ENCODE peak calls at places on chromosomes 11 and 22, in nine cellular contexts. One of them, this sample, is unnamed. For H3K9me3, the result is how much of the 10 kb centered on the place peaks cover.

GRCh38 chr11:79419120-79419519 is 21.7 kb downstream of the TENM4 start:
- DNase-seq in sigmoid colon: no peak
- DNase-seq in suprapubic skin: no peak
- DNase-seq in spleen: no peak
- DNase-seq in breast epithelium: no peak
- DNase-seq in SK-N-SH: no peak
- DNase-seq in GM12878: no peak
- DNase-seq in transverse colon: peak
- DNase-seq in stomach: peak
- DNase-seq in this sample: no peak

GRCh38 chr11:118436639-118437045 is 350 bp downstream of the KMT2A start:
- DNase-seq in sigmoid colon: peak
- DNase-seq in suprapubic skin: no peak
- DNase-seq in spleen: peak
- DNase-seq in breast epithelium: no peak
- DNase-seq in SK-N-SH: no peak
- DNase-seq in GM12878: no peak
- DNase-seq in transverse colon: peak
- DNase-seq in stomach: no peak
- DNase-seq in this sample: no peak

GRCh38 chr11:66727883-66728759 is 895 bp downstream of the SPTBN2 start:
- DNase-seq in sigmoid colon: peak
- DNase-seq in suprapubic skin: no peak
- DNase-seq in spleen: no peak
- DNase-seq in breast epithelium: no peak
- DNase-seq in SK-N-SH: peak
- DNase-seq in GM12878: no peak
- DNase-seq in transverse colon: peak
- DNase-seq in stomach: no peak
- DNase-seq in this sample: no peak

GRCh38 chr11:104146943-104147342 is 17.0 kb downstream of the PDGFD start:
- DNase-seq in sigmoid colon: no peak
- DNase-seq in suprapubic skin: no peak
- DNase-seq in spleen: no peak
- DNase-seq in breast epithelium: no peak
- DNase-seq in SK-N-SH: no peak
- DNase-seq in GM12878: no peak
- DNase-seq in transverse colon: no peak
- DNase-seq in stomach: no peak
- DNase-seq in this sample: no peak

GRCh38 chr11:43399983-43400630 is 41.4 kb downstream of the TTC17 start:
- DNase-seq in sigmoid colon: no peak
- DNase-seq in suprapubic skin: no peak
- DNase-seq in spleen: no peak
- DNase-seq in breast epithelium: no peak
- DNase-seq in SK-N-SH: no peak
- DNase-seq in GM12878: no peak
- DNase-seq in transverse colon: no peak
- DNase-seq in stomach: no peak
- DNase-seq in this sample: no peak

GRCh38 chr22:36311386-36312085 is 58.6 kb downstream of the APOL1 start:
- DNase-seq in sigmoid colon: no peak
- DNase-seq in suprapubic skin: no peak
- DNase-seq in spleen: no peak
- DNase-seq in breast epithelium: no peak
- DNase-seq in SK-N-SH: no peak
- DNase-seq in GM12878: no peak
- DNase-seq in transverse colon: no peak
- DNase-seq in stomach: no peak
- DNase-seq in this sample: no peak

GRCh38 chr22:20561882-20562281 is 54.5 kb downstream of the MED15 start:
- DNase-seq in sigmoid colon: peak
- DNase-seq in suprapubic skin: no peak
- DNase-seq in spleen: no peak
- DNase-seq in breast epithelium: no peak
- DNase-seq in SK-N-SH: no peak
- DNase-seq in GM12878: no peak
- DNase-seq in transverse colon: no peak
- DNase-seq in stomach: no peak
- DNase-seq in this sample: no peak

GRCh38 chr11:45771942-45772522 is 32.9 kb upstream of the SLC35C1 start:
- DNase-seq in sigmoid colon: peak
- DNase-seq in suprapubic skin: peak
- DNase-seq in spleen: peak
- DNase-seq in breast epithelium: peak
- DNase-seq in SK-N-SH: peak
- DNase-seq in GM12878: no peak
- DNase-seq in transverse colon: peak
- DNase-seq in stomach: peak
- DNase-seq in this sample: peak

GRCh38 chr11:65810046-65810868 is 23.4 kb downstream of the OVOL1 start:
- DNase-seq in sigmoid colon: no peak
- DNase-seq in suprapubic skin: no peak
- DNase-seq in spleen: no peak
- DNase-seq in breast epithelium: no peak
- DNase-seq in SK-N-SH: no peak
- DNase-seq in GM12878: no peak
- DNase-seq in transverse colon: no peak
- DNase-seq in stomach: no peak
- DNase-seq in this sample: no peak

GRCh38 chr11:10392680-10393079 is 62.4 kb upstream of the AMPD3 start:
- DNase-seq in sigmoid colon: no peak
- DNase-seq in suprapubic skin: no peak
- DNase-seq in spleen: no peak
- DNase-seq in breast epithelium: no peak
- DNase-seq in SK-N-SH: no peak
- DNase-seq in GM12878: no peak
- DNase-seq in transverse colon: no peak
- DNase-seq in stomach: no peak
- DNase-seq in this sample: no peak

GRCh38 chr11:99901175-99901574 is 785.9 kb upstream of the ARHGAP42 start:
- DNase-seq in sigmoid colon: no peak
- DNase-seq in suprapubic skin: no peak
- DNase-seq in spleen: no peak
- DNase-seq in breast epithelium: no peak
- DNase-seq in SK-N-SH: no peak
- DNase-seq in GM12878: no peak
- DNase-seq in transverse colon: no peak
- DNase-seq in stomach: no peak
- DNase-seq in this sample: no peak

GRCh38 chr22:42174062-42174461 is 43.5 kb upstream of the CYP2D6 start:
- DNase-seq in sigmoid colon: no peak
- DNase-seq in suprapubic skin: no peak
- DNase-seq in spleen: no peak
- DNase-seq in breast epithelium: no peak
- DNase-seq in SK-N-SH: no peak
- DNase-seq in GM12878: no peak
- DNase-seq in transverse colon: no peak
- DNase-seq in stomach: no peak
- DNase-seq in this sample: no peak

GRCh38 chr22:37525746-37526350 is 6.6 kb upstream of the CARD10 start:
- DNase-seq in sigmoid colon: no peak
- DNase-seq in suprapubic skin: no peak
- DNase-seq in spleen: no peak
- DNase-seq in breast epithelium: no peak
- DNase-seq in SK-N-SH: peak
- DNase-seq in GM12878: no peak
- DNase-seq in transverse colon: no peak
- DNase-seq in stomach: no peak
- DNase-seq in this sample: no peak

GRCh38 chr11:2792376-2793250 is 92.8 kb upstream of the KCNQ1OT1 start:
- DNase-seq in sigmoid colon: peak
- DNase-seq in suprapubic skin: peak
- DNase-seq in spleen: peak
- DNase-seq in breast epithelium: no peak
- DNase-seq in SK-N-SH: no peak
- DNase-seq in GM12878: no peak
- DNase-seq in transverse colon: peak
- DNase-seq in stomach: peak
- DNase-seq in this sample: no peak

GRCh38 chr11:102527041-102527440 is 3.5 kb downstream of the MMP7 start:
- DNase-seq in sigmoid colon: no peak
- DNase-seq in suprapubic skin: no peak
- DNase-seq in spleen: no peak
- DNase-seq in breast epithelium: no peak
- DNase-seq in SK-N-SH: no peak
- DNase-seq in GM12878: no peak
- DNase-seq in transverse colon: no peak
- DNase-seq in stomach: no peak
- DNase-seq in this sample: no peak

GRCh38 chr11:37973926-37974325 is 1375.9 kb upstream of the RAG2 start:
- DNase-seq in sigmoid colon: no peak
- DNase-seq in suprapubic skin: no peak
- DNase-seq in spleen: no peak
- DNase-seq in breast epithelium: no peak
- DNase-seq in SK-N-SH: no peak
- DNase-seq in GM12878: no peak
- DNase-seq in transverse colon: no peak
- DNase-seq in stomach: no peak
- DNase-seq in this sample: no peak

DNA sequence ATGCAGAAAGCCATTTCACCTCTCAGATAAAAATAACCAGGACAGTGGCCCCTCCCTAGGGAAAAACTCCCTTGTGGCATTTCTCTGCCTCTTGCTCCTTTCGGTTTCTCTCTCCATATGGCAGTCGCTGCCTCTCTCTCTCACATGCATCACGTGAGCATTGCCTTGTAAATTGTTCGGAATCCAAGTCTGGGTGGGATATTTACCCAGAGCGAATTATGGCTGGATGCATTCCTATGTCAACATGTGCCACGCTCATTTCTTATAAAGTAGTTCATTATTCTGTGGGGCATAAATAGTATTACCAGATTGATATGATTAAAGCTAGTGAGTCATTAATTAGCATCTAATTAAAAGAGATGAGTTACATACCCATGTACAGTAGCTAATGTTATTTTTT is 392.9 kb downstream of the INSC start:
- DNase-seq in sigmoid colon: no peak
- DNase-seq in suprapubic skin: no peak
- DNase-seq in spleen: no peak
- DNase-seq in breast epithelium: no peak
- DNase-seq in SK-N-SH: no peak
- DNase-seq in GM12878: no peak
- DNase-seq in transverse colon: peak
- DNase-seq in stomach: peak
- DNase-seq in this sample: no peak
- TF ChIP-seq POLR2AphosphoS5 in sigmoid colon: no peak
- TF ChIP-seq POLR2AphosphoS5 in suprapubic skin: no peak
- TF ChIP-seq POLR2AphosphoS5 in spleen: no peak
- TF ChIP-seq POLR2AphosphoS5 in breast epithelium: no peak
- TF ChIP-seq POLR2AphosphoS5 in SK-N-SH: no peak
- TF ChIP-seq POLR2AphosphoS5 in GM12878: no peak
- TF ChIP-seq POLR2AphosphoS5 in transverse colon: no peak
- TF ChIP-seq POLR2AphosphoS5 in stomach: peak
- TF ChIP-seq POLR2AphosphoS5 in this sample: no peak

GRCh38 chr22:47782461-47783075 is 1020.1 kb downstream of the TBC1D22A start:
- DNase-seq in sigmoid colon: no peak
- DNase-seq in suprapubic skin: no peak
- DNase-seq in spleen: peak
- DNase-seq in breast epithelium: no peak
- DNase-seq in SK-N-SH: no peak
- DNase-seq in GM12878: no peak
- DNase-seq in transverse colon: no peak
- DNase-seq in stomach: no peak
- DNase-seq in this sample: peak
- H3K9me3 ChIP-seq in sigmoid colon: under half
- H3K9me3 ChIP-seq in suprapubic skin: under half
- H3K9me3 ChIP-seq in spleen: under half
- H3K9me3 ChIP-seq in breast epithelium: under half
- H3K9me3 ChIP-seq in SK-N-SH: under half
- H3K9me3 ChIP-seq in GM12878: under half
- H3K9me3 ChIP-seq in transverse colon: under half
- H3K9me3 ChIP-seq in stomach: under half
- H3K9me3 ChIP-seq in this sample: under half

GRCh38 chr22:46736705-46737104 is 1.3 kb downstream of the CERK start:
- DNase-seq in sigmoid colon: no peak
- DNase-seq in suprapubic skin: no peak
- DNase-seq in spleen: no peak
- DNase-seq in breast epithelium: no peak
- DNase-seq in SK-N-SH: no peak
- DNase-seq in GM12878: no peak
- DNase-seq in transverse colon: peak
- DNase-seq in stomach: no peak
- DNase-seq in this sample: no peak

GRCh38 chr22:46737105-46737975 is 712 bp downstream of the CERK start:
- DNase-seq in sigmoid colon: no peak
- DNase-seq in suprapubic skin: no peak
- DNase-seq in spleen: peak
- DNase-seq in breast epithelium: peak
- DNase-seq in SK-N-SH: no peak
- DNase-seq in GM12878: no peak
- DNase-seq in transverse colon: peak
- DNase-seq in stomach: no peak
- DNase-seq in this sample: no peak

GRCh38 chr22:46738961-46739870 is 1.2 kb upstream of the CERK start:
- DNase-seq in sigmoid colon: no peak
- DNase-seq in suprapubic skin: no peak
- DNase-seq in spleen: no peak
- DNase-seq in breast epithelium: no peak
- DNase-seq in SK-N-SH: no peak
- DNase-seq in GM12878: no peak
- DNase-seq in transverse colon: peak
- DNase-seq in stomach: peak
- DNase-seq in this sample: no peak

GRCh38 chr22:46737976-46738641 is at the start of gene CERK:
- DNase-seq in sigmoid colon: peak
- DNase-seq in suprapubic skin: peak
- DNase-seq in spleen: peak
- DNase-seq in breast epithelium: peak
- DNase-seq in SK-N-SH: peak
- DNase-seq in GM12878: no peak
- DNase-seq in transverse colon: peak
- DNase-seq in stomach: peak
- DNase-seq in this sample: peak

DNA sequence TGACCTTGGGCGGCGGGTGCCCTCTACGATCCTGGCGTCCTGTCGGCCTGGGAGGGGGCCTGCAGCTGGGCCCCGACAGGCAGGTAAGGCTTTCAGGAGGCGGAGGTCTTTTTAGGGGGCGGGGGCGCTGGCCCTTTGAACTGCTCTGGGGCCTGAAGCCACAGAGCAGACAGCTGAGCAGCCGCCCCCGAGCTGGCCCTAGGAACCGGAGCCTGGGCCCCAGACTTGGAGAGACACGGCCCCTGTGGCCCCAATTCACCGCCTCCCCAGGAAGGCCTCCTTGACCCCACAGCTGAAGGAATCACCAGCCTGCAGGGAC is 549 bp upstream of the CERK start:
- DNase-seq in sigmoid colon: no peak
- DNase-seq in suprapubic skin: no peak
- DNase-seq in spleen: no peak
- DNase-seq in breast epithelium: no peak
- DNase-seq in SK-N-SH: no peak
- DNase-seq in GM12878: no peak
- DNase-seq in transverse colon: no peak
- DNase-seq in stomach: no peak
- DNase-seq in this sample: no peak
- H3K27ac ChIP-seq in sigmoid colon: peak
- H3K27ac ChIP-seq in suprapubic skin: peak
- H3K27ac ChIP-seq in spleen: peak
- H3K27ac ChIP-seq in breast epithelium: peak
- H3K27ac ChIP-seq in SK-N-SH: peak
- H3K27ac ChIP-seq in GM12878: peak
- H3K27ac ChIP-seq in transverse colon: peak
- H3K27ac ChIP-seq in stomach: peak
- H3K27ac ChIP-seq in this sample: peak

GRCh38 chr11:90845126-90845525 is 622.3 kb upstream of the CHORDC1 start:
- DNase-seq in sigmoid colon: no peak
- DNase-seq in suprapubic skin: no peak
- DNase-seq in spleen: no peak
- DNase-seq in breast epithelium: no peak
- DNase-seq in SK-N-SH: no peak
- DNase-seq in GM12878: no peak
- DNase-seq in transverse colon: no peak
- DNase-seq in stomach: no peak
- DNase-seq in this sample: no peak
- TF ChIP-seq POLR2AphosphoS5 in sigmoid colon: no peak
- TF ChIP-seq POLR2AphosphoS5 in suprapubic skin: no peak
- TF ChIP-seq POLR2AphosphoS5 in spleen: no peak
- TF ChIP-seq POLR2AphosphoS5 in breast epithelium: no peak
- TF ChIP-seq POLR2AphosphoS5 in SK-N-SH: no peak
- TF ChIP-seq POLR2AphosphoS5 in GM12878: no peak
- TF ChIP-seq POLR2AphosphoS5 in transverse colon: no peak
- TF ChIP-seq POLR2AphosphoS5 in stomach: no peak
- TF ChIP-seq POLR2AphosphoS5 in this sample: no peak

This sample was measured in esophagus muscularis mucosa.